ENCODE peak calls at places on chromosomes 16 and 17, in four cellular contexts. One of them, this sample, is unnamed.

GRCh38 chr17:49515196-49515770 is 20.2 kb downstream of the NGFR start:
- DNase-seq in fibroblast of lung: peak
- DNase-seq in fibroblast of villous mesenchyme: peak
- DNase-seq in kidney tubule cell: peak
- DNase-seq in this sample: peak

GRCh38 chr16:73949574-73950348 is 346.9 kb upstream of the PSMD7 start:
- DNase-seq in fibroblast of lung: peak
- DNase-seq in fibroblast of villous mesenchyme: peak
- DNase-seq in kidney tubule cell: peak
- DNase-seq in this sample: peak

GRCh38 chr17:49468827-49469385 is 26.2 kb upstream of the NGFR start:
- DNase-seq in fibroblast of lung: no peak
- DNase-seq in fibroblast of villous mesenchyme: no peak
- DNase-seq in kidney tubule cell: no peak
- DNase-seq in this sample: no peak

GRCh38 chr17:27846042-27846655 is 45.8 kb upstream of the NOS2 start:
- DNase-seq in fibroblast of lung: no peak
- DNase-seq in fibroblast of villous mesenchyme: no peak
- DNase-seq in kidney tubule cell: no peak
- DNase-seq in this sample: no peak

GRCh38 chr17:76153202-76153601 is 12.2 kb upstream of the FOXJ1 start:
- DNase-seq in fibroblast of lung: no peak
- DNase-seq in fibroblast of villous mesenchyme: no peak
- DNase-seq in kidney tubule cell: no peak
- DNase-seq in this sample: no peak

GRCh38 chr17:7336240-7337175 is at the start of gene ACAP1:
- DNase-seq in fibroblast of lung: no peak
- DNase-seq in fibroblast of villous mesenchyme: no peak
- DNase-seq in kidney tubule cell: no peak
- DNase-seq in this sample: no peak

GRCh38 chr16:54976651-54977200 is 46.1 kb downstream of the IRX5 start:
- DNase-seq in fibroblast of lung: no peak
- DNase-seq in fibroblast of villous mesenchyme: no peak
- DNase-seq in kidney tubule cell: no peak
- DNase-seq in this sample: no peak

GRCh38 chr17:57902800-57903759 is 52.1 kb downstream of the CUEDC1 start:
- DNase-seq in fibroblast of lung: peak
- DNase-seq in fibroblast of villous mesenchyme: peak
- DNase-seq in kidney tubule cell: peak
- DNase-seq in this sample: peak

GRCh38 chr16:10992797-10993196 is 48.4 kb downstream of the CLEC16A start:
- DNase-seq in fibroblast of lung: peak
- DNase-seq in fibroblast of villous mesenchyme: peak
- DNase-seq in kidney tubule cell: peak
- DNase-seq in this sample: peak

GRCh38 chr17:57691939-57692338 is 53.2 kb downstream of the CCDC182 start:
- DNase-seq in fibroblast of lung: no peak
- DNase-seq in fibroblast of villous mesenchyme: no peak
- DNase-seq in kidney tubule cell: no peak
- DNase-seq in this sample: no peak

GRCh38 chr17:1179635-1180433 is at the start of gene ABR:
- DNase-seq in fibroblast of lung: no peak
- DNase-seq in fibroblast of villous mesenchyme: peak
- DNase-seq in kidney tubule cell: no peak
- DNase-seq in this sample: no peak

GRCh38 chr17:40317345-40317873 is 8.4 kb downstream of the RARA start:
- DNase-seq in fibroblast of lung: peak
- DNase-seq in fibroblast of villous mesenchyme: peak
- DNase-seq in kidney tubule cell: peak
- DNase-seq in this sample: peak

GRCh38 chr17:48541036-48541573 is 3.8 kb downstream of the HOXB2 start:
- DNase-seq in fibroblast of lung: no peak
- DNase-seq in fibroblast of villous mesenchyme: no peak
- DNase-seq in kidney tubule cell: peak
- DNase-seq in this sample: peak

GRCh38 chr16:81265658-81266451 is 27.4 kb downstream of the BCO1 start:
- DNase-seq in fibroblast of lung: peak
- DNase-seq in fibroblast of villous mesenchyme: peak
- DNase-seq in kidney tubule cell: no peak
- DNase-seq in this sample: peak

GRCh38 chr16:1612320-1613111 is at the start of gene CRAMP1:
- DNase-seq in fibroblast of lung: peak
- DNase-seq in fibroblast of villous mesenchyme: peak
- DNase-seq in kidney tubule cell: peak
- DNase-seq in this sample: no peak

GRCh38 chr16:31083081-31083480 is 5.7 kb downstream of the PRSS53 start:
- DNase-seq in fibroblast of lung: no peak
- DNase-seq in fibroblast of villous mesenchyme: no peak
- DNase-seq in kidney tubule cell: no peak
- DNase-seq in this sample: peak

GRCh38 chr17:59534583-59534982 is 30.8 kb upstream of the DHX40 start:
- DNase-seq in fibroblast of lung: no peak
- DNase-seq in fibroblast of villous mesenchyme: no peak
- DNase-seq in kidney tubule cell: no peak
- DNase-seq in this sample: no peak

GRCh38 chr16:83402969-83403368 is 404.8 kb upstream of the HSBP1 start:
- DNase-seq in fibroblast of lung: peak
- DNase-seq in fibroblast of villous mesenchyme: peak
- DNase-seq in kidney tubule cell: peak
- DNase-seq in this sample: no peak